ENCODE peak calls at places on chromosome 21, in seven cellular contexts. One of them, this sample, is unnamed.

GRCh38 chr21:22892041-22892440 is 1893.8 kb downstream of the NCAM2 start:
- DNase-seq in GM13977: no peak
- DNase-seq in tibial artery: no peak
- DNase-seq in stimulated activated CD8-positive, alpha-beta memory T cell treated with anti-CD3 and anti-CD28 coated beads, Interleukin-15, amount 100 ng/mL, for 4 hours: no peak
- DNase-seq in GF-D8: no peak
- DNase-seq in left ventricle myocardium inferior: no peak
- DNase-seq in foreskin fibroblast: no peak
- DNase-seq in this sample: no peak

GRCh38 chr21:36654796-36655325 is 44.1 kb upstream of the SIM2 start:
- DNase-seq in GF-D8: no peak
- DNase-seq in foreskin fibroblast: no peak
- DNase-seq in tibial artery: no peak
- DNase-seq in left ventricle myocardium inferior: no peak
- DNase-seq in stimulated activated CD8-positive, alpha-beta memory T cell treated with anti-CD3 and anti-CD28 coated beads, Interleukin-15, amount 100 ng/mL, for 4 hours: no peak
- DNase-seq in GM13977: no peak
- DNase-seq in this sample: no peak

GRCh38 chr21:46081862-46082637 is 15.9 kb upstream of the COL6A2 start:
- DNase-seq in tibial artery: no peak
- DNase-seq in GM13977: no peak
- DNase-seq in stimulated activated CD8-positive, alpha-beta memory T cell treated with anti-CD3 and anti-CD28 coated beads, Interleukin-15, amount 100 ng/mL, for 4 hours: no peak
- DNase-seq in GF-D8: no peak
- DNase-seq in foreskin fibroblast: no peak
- DNase-seq in left ventricle myocardium inferior: no peak
- DNase-seq in this sample: no peak

GRCh38 chr21:42580793-42581201 is 67.1 kb downstream of the SLC37A1 start:
- DNase-seq in tibial artery: no peak
- DNase-seq in stimulated activated CD8-positive, alpha-beta memory T cell treated with anti-CD3 and anti-CD28 coated beads, Interleukin-15, amount 100 ng/mL, for 4 hours: no peak
- DNase-seq in GF-D8: no peak
- DNase-seq in foreskin fibroblast: no peak
- DNase-seq in GM13977: no peak
- DNase-seq in left ventricle myocardium inferior: no peak
- DNase-seq in this sample: no peak

GRCh38 chr21:45262041-45262581 is 25.6 kb downstream of the POFUT2 start:
- DNase-seq in tibial artery: no peak
- DNase-seq in left ventricle myocardium inferior: no peak
- DNase-seq in GM13977: no peak
- DNase-seq in GF-D8: no peak
- DNase-seq in stimulated activated CD8-positive, alpha-beta memory T cell treated with anti-CD3 and anti-CD28 coated beads, Interleukin-15, amount 100 ng/mL, for 4 hours: no peak
- DNase-seq in foreskin fibroblast: no peak
- DNase-seq in this sample: no peak

GRCh38 chr21:29209696-29210095 is 79.3 kb downstream of the MAP3K7CL start:
- DNase-seq in foreskin fibroblast: no peak
- DNase-seq in GF-D8: no peak
- DNase-seq in GM13977: no peak
- DNase-seq in left ventricle myocardium inferior: no peak
- DNase-seq in tibial artery: no peak
- DNase-seq in stimulated activated CD8-positive, alpha-beta memory T cell treated with anti-CD3 and anti-CD28 coated beads, Interleukin-15, amount 100 ng/mL, for 4 hours: no peak
- DNase-seq in this sample: no peak

GRCh38 chr21:17775431-17776126 is 43.6 kb downstream of the C21orf91 start:
- DNase-seq in GF-D8: no peak
- DNase-seq in stimulated activated CD8-positive, alpha-beta memory T cell treated with anti-CD3 and anti-CD28 coated beads, Interleukin-15, amount 100 ng/mL, for 4 hours: peak
- DNase-seq in left ventricle myocardium inferior: no peak
- DNase-seq in tibial artery: no peak
- DNase-seq in GM13977: no peak
- DNase-seq in foreskin fibroblast: no peak
- DNase-seq in this sample: no peak

GRCh38 chr21:36744190-36744559 is 45.3 kb downstream of the SIM2 start:
- DNase-seq in left ventricle myocardium inferior: no peak
- DNase-seq in GM13977: no peak
- DNase-seq in foreskin fibroblast: no peak
- DNase-seq in GF-D8: no peak
- DNase-seq in tibial artery: no peak
- DNase-seq in stimulated activated CD8-positive, alpha-beta memory T cell treated with anti-CD3 and anti-CD28 coated beads, Interleukin-15, amount 100 ng/mL, for 4 hours: no peak
- DNase-seq in this sample: no peak

GRCh38 chr21:28781602-28782274 is 210.9 kb downstream of the LTN1 start:
- DNase-seq in tibial artery: no peak
- DNase-seq in left ventricle myocardium inferior: no peak
- DNase-seq in GM13977: no peak
- DNase-seq in GF-D8: no peak
- DNase-seq in stimulated activated CD8-positive, alpha-beta memory T cell treated with anti-CD3 and anti-CD28 coated beads, Interleukin-15, amount 100 ng/mL, for 4 hours: no peak
- DNase-seq in foreskin fibroblast: no peak
- DNase-seq in this sample: no peak

GRCh38 chr21:36478207-36478701 is 1.7 kb downstream of the CLDN14 start:
- DNase-seq in GM13977: no peak
- DNase-seq in tibial artery: no peak
- DNase-seq in GF-D8: no peak
- DNase-seq in stimulated activated CD8-positive, alpha-beta memory T cell treated with anti-CD3 and anti-CD28 coated beads, Interleukin-15, amount 100 ng/mL, for 4 hours: no peak
- DNase-seq in foreskin fibroblast: peak
- DNase-seq in left ventricle myocardium inferior: no peak
- DNase-seq in this sample: peak

GRCh38 chr21:18142639-18143038 is 102.0 kb upstream of the CHODL start:
- DNase-seq in GF-D8: no peak
- DNase-seq in left ventricle myocardium inferior: no peak
- DNase-seq in GM13977: no peak
- DNase-seq in foreskin fibroblast: no peak
- DNase-seq in tibial artery: no peak
- DNase-seq in stimulated activated CD8-positive, alpha-beta memory T cell treated with anti-CD3 and anti-CD28 coated beads, Interleukin-15, amount 100 ng/mL, for 4 hours: no peak
- DNase-seq in this sample: no peak

GRCh38 chr21:21547368-21547953 is 549.3 kb downstream of the NCAM2 start:
- DNase-seq in foreskin fibroblast: no peak
- DNase-seq in left ventricle myocardium inferior: no peak
- DNase-seq in stimulated activated CD8-positive, alpha-beta memory T cell treated with anti-CD3 and anti-CD28 coated beads, Interleukin-15, amount 100 ng/mL, for 4 hours: no peak
- DNase-seq in GF-D8: no peak
- DNase-seq in GM13977: no peak
- DNase-seq in tibial artery: no peak
- DNase-seq in this sample: peak

GRCh38 chr21:35395728-35396127 is 346.6 kb upstream of the RUNX1 start:
- DNase-seq in tibial artery: no peak
- DNase-seq in GM13977: no peak
- DNase-seq in GF-D8: no peak
- DNase-seq in left ventricle myocardium inferior: no peak
- DNase-seq in foreskin fibroblast: no peak
- DNase-seq in stimulated activated CD8-positive, alpha-beta memory T cell treated with anti-CD3 and anti-CD28 coated beads, Interleukin-15, amount 100 ng/mL, for 4 hours: no peak
- DNase-seq in this sample: peak

GRCh38 chr21:41823166-41823565 is 56.0 kb downstream of the PRDM15 start:
- DNase-seq in left ventricle myocardium inferior: no peak
- DNase-seq in foreskin fibroblast: no peak
- DNase-seq in stimulated activated CD8-positive, alpha-beta memory T cell treated with anti-CD3 and anti-CD28 coated beads, Interleukin-15, amount 100 ng/mL, for 4 hours: no peak
- DNase-seq in tibial artery: no peak
- DNase-seq in GF-D8: no peak
- DNase-seq in GM13977: no peak
- DNase-seq in this sample: no peak

GRCh38 chr21:16082038-16082816 is 352.4 kb downstream of the USP25 start:
- DNase-seq in foreskin fibroblast: no peak
- DNase-seq in GF-D8: peak
- DNase-seq in left ventricle myocardium inferior: no peak
- DNase-seq in stimulated activated CD8-positive, alpha-beta memory T cell treated with anti-CD3 and anti-CD28 coated beads, Interleukin-15, amount 100 ng/mL, for 4 hours: no peak
- DNase-seq in tibial artery: no peak
- DNase-seq in GM13977: no peak
- DNase-seq in this sample: no peak

GRCh38 chr21:33478858-33479678 is 706 bp downstream of the TMEM50B start:
- DNase-seq in GM13977: peak
- DNase-seq in GF-D8: no peak
- DNase-seq in tibial artery: no peak
- DNase-seq in stimulated activated CD8-positive, alpha-beta memory T cell treated with anti-CD3 and anti-CD28 coated beads, Interleukin-15, amount 100 ng/mL, for 4 hours: no peak
- DNase-seq in left ventricle myocardium inferior: no peak
- DNase-seq in foreskin fibroblast: peak
- DNase-seq in this sample: peak

GRCh38 chr21:44455524-44456206 is 355 bp downstream of the LRRC3 start:
- DNase-seq in GF-D8: no peak
- DNase-seq in tibial artery: no peak
- DNase-seq in GM13977: peak
- DNase-seq in stimulated activated CD8-positive, alpha-beta memory T cell treated with anti-CD3 and anti-CD28 coated beads, Interleukin-15, amount 100 ng/mL, for 4 hours: no peak
- DNase-seq in foreskin fibroblast: peak
- DNase-seq in left ventricle myocardium inferior: peak
- DNase-seq in this sample: peak

GRCh38 chr21:15437873-15438272 is 291.9 kb upstream of the USP25 start:
- DNase-seq in stimulated activated CD8-positive, alpha-beta memory T cell treated with anti-CD3 and anti-CD28 coated beads, Interleukin-15, amount 100 ng/mL, for 4 hours: no peak
- DNase-seq in GF-D8: no peak
- DNase-seq in left ventricle myocardium inferior: no peak
- DNase-seq in tibial artery: no peak
- DNase-seq in GM13977: peak
- DNase-seq in foreskin fibroblast: no peak
- DNase-seq in this sample: peak

GRCh38 chr21:21415741-21416140 is 417.5 kb downstream of the NCAM2 start:
- DNase-seq in stimulated activated CD8-positive, alpha-beta memory T cell treated with anti-CD3 and anti-CD28 coated beads, Interleukin-15, amount 100 ng/mL, for 4 hours: no peak
- DNase-seq in tibial artery: no peak
- DNase-seq in GF-D8: no peak
- DNase-seq in foreskin fibroblast: no peak
- DNase-seq in left ventricle myocardium inferior: no peak
- DNase-seq in GM13977: no peak
- DNase-seq in this sample: no peak

GRCh38 chr21:41966341-41966833 is 12.6 kb upstream of the C2CD2 start:
- DNase-seq in tibial artery: no peak
- DNase-seq in left ventricle myocardium inferior: no peak
- DNase-seq in GF-D8: no peak
- DNase-seq in stimulated activated CD8-positive, alpha-beta memory T cell treated with anti-CD3 and anti-CD28 coated beads, Interleukin-15, amount 100 ng/mL, for 4 hours: no peak
- DNase-seq in foreskin fibroblast: no peak
- DNase-seq in GM13977: no peak
- DNase-seq in this sample: peak

GRCh38 chr21:43717967-43718871 is 710 bp upstream of the PDXK start:
- DNase-seq in tibial artery: no peak
- DNase-seq in GM13977: no peak
- DNase-seq in left ventricle myocardium inferior: no peak
- DNase-seq in GF-D8: no peak
- DNase-seq in foreskin fibroblast: no peak
- DNase-seq in stimulated activated CD8-positive, alpha-beta memory T cell treated with anti-CD3 and anti-CD28 coated beads, Interleukin-15, amount 100 ng/mL, for 4 hours: no peak
- DNase-seq in this sample: no peak

This sample was measured in RPMI7951.